ENCODE peak calls at places on chromosome 1, in four cellular contexts. One of them, this sample, is unnamed.

GRCh38 chr1:37868466-37868865 is 9.1 kb upstream of the MTF1 start:
- DNase-seq in GM06990: no peak
- DNase-seq in GM04503: no peak
- DNase-seq in germinal center: no peak
- DNase-seq in this sample: no peak

GRCh38 chr1:99748419-99748818 is 18.0 kb downstream of the FRRS1 start:
- DNase-seq in GM06990: no peak
- DNase-seq in GM04503: no peak
- DNase-seq in germinal center: no peak
- DNase-seq in this sample: no peak

GRCh38 chr1:33137800-33138199 is 44.0 kb downstream of the TRIM62 start:
- DNase-seq in GM06990: no peak
- DNase-seq in GM04503: no peak
- DNase-seq in germinal center: peak
- DNase-seq in this sample: no peak

GRCh38 chr1:59015708-59016107 is 231.9 kb upstream of the JUN start:
- DNase-seq in GM06990: no peak
- DNase-seq in GM04503: peak
- DNase-seq in germinal center: no peak
- DNase-seq in this sample: no peak

GRCh38 chr1:203121186-203122015 is 6.1 kb upstream of the ADORA1 start:
- DNase-seq in GM06990: no peak
- DNase-seq in GM04503: no peak
- DNase-seq in germinal center: no peak
- DNase-seq in this sample: no peak

GRCh38 chr1:156682166-156682890 is 5.1 kb upstream of the NES start:
- DNase-seq in GM06990: no peak
- DNase-seq in GM04503: no peak
- DNase-seq in germinal center: no peak
- DNase-seq in this sample: no peak

GRCh38 chr1:180231506-180232420 is 1.7 kb downstream of the LHX4 start:
- DNase-seq in GM06990: peak
- DNase-seq in GM04503: no peak
- DNase-seq in germinal center: peak
- DNase-seq in this sample: no peak

GRCh38 chr1:193333166-193333565 is 146.8 kb upstream of the B3GALT2 start:
- DNase-seq in GM06990: no peak
- DNase-seq in GM04503: no peak
- DNase-seq in germinal center: no peak
- DNase-seq in this sample: no peak